ENCODE peak calls at places on chromosomes 4 and X, in eight cellular contexts. G, U, S, C, P, Q, N and O are unnamed samples. For H3K27me3, the result is how much of the 10 kb centered on the place peaks cover.

GRCh38 chr4:109184421-109184956 is 118.0 kb downstream of the COL25A1 start:
- DNase-seq in N (no peak), S (no peak), P (no peak), C (no peak), Q (peak), G (no peak), U (no peak), O (no peak)

GRCh38 chrX:24276011-24276410 is 37.9 kb downstream of the SUPT20HL2 start:
- DNase-seq in G (no peak), P (no peak), S (no peak), N (no peak), C (no peak), Q (no peak), U (no peak), O (peak)

GRCh38 chrX:119237526-119238035 is 1.5 kb downstream of the PGRMC1 start:
- DNase-seq in U (no peak), P (no peak), N (no peak), S (no peak), G (no peak), Q (no peak), C (no peak), O (no peak)

GRCh38 chr4:138494931-138495330 is 252.8 kb upstream of the SLC7A11 start:
- DNase-seq in U (no peak), Q (no peak), N (no peak), S (no peak), P (no peak), C (no peak), G (no peak), O (peak)

GRCh38 chrX:13101439-13102139 is 57.2 kb upstream of the FAM9C start:
- DNase-seq in P (no peak), N (peak), C (peak), G (no peak), U (peak), S (peak), Q (peak), O (no peak)

GRCh38 chrX:109830704-109831206 is 97.7 kb upstream of the ACSL4 start:
- DNase-seq in U (no peak), P (no peak), N (no peak), G (no peak), Q (no peak), S (no peak), C (no peak), O (no peak)

GRCh38 chr4:147118523-147118922 is 172.9 kb upstream of the TTC29 start:
- DNase-seq in N (no peak), P (no peak), G (no peak), U (peak), S (no peak), C (no peak), Q (no peak), O (no peak)

GRCh38 chr4:151247395-151247794 is 29.6 kb upstream of the PRSS48 start:
- DNase-seq in Q (no peak), N (no peak), C (no peak), P (no peak), G (no peak), U (no peak), S (no peak), O (no peak)

GRCh38 chr4:121785479-121785878 is 15.6 kb upstream of the EXOSC9 start:
- DNase-seq in P (no peak), S (no peak), C (no peak), N (no peak), Q (peak), G (no peak), U (no peak), O (no peak)

GRCh38 chrX:68049466-68049865 is 383.8 kb downstream of the OPHN1 start:
- DNase-seq in S (no peak), C (no peak), P (no peak), Q (no peak), G (no peak), U (no peak), N (no peak), O (no peak)

GRCh38 chrX:35244088-35244741 is 301.6 kb downstream of the FAM47B start:
- DNase-seq in U (no peak), S (no peak), G (no peak), C (no peak), Q (no peak), P (no peak), N (no peak), O (no peak)

GRCh38 chr4:107850438-107850837 is 25.7 kb downstream of the SGMS2 start:
- DNase-seq in U (no peak), N (no peak), G (no peak), S (no peak), P (no peak), Q (no peak), C (no peak), O (no peak)

GRCh38 chr4:179750374-179750773 is 2308.1 kb upstream of the AGA start:
- DNase-seq in C (no peak), S (no peak), G (no peak), U (no peak), N (no peak), Q (no peak), P (no peak), O (no peak)

GRCh38 chr4:180828455-180829018 is 1414.7 kb upstream of the TENM3 start:
- DNase-seq in P (no peak), U (peak), N (no peak), C (no peak), G (no peak), S (no peak), Q (no peak), O (peak)

GRCh38 chrX:40964633-40965586 is 120.3 kb upstream of the USP9X start:
- DNase-seq in G (no peak), N (no peak), Q (no peak), P (no peak), U (no peak), S (no peak), C (no peak), O (no peak)

GRCh38 chr4:176099314-176099713 is 33.7 kb downstream of the WDR17 start:
- DNase-seq in S (no peak), P (no peak), C (no peak), G (no peak), Q (no peak), U (no peak), N (no peak), O (no peak)

GRCh38 chrX:11908371-11908770 is 150.3 kb downstream of the MSL3 start:
- DNase-seq in P (no peak), G (no peak), Q (no peak), N (no peak), C (no peak), S (no peak), U (no peak), O (peak)

GRCh38 chr4:100517864-100518341 is at the start of gene EMCN:
- DNase-seq in G (no peak), C (no peak), U (no peak), P (no peak), N (no peak), Q (no peak), S (no peak), O (no peak)

GRCh38 chrX:69362889-69363288 is 141.2 kb upstream of the NALF2 start:
- DNase-seq in P (no peak), C (no peak), Q (no peak), S (no peak), N (no peak), G (no peak), U (no peak), O (no peak)

GRCh38 chrX:65745992-65746391 is 78.5 kb downstream of the MSN start:
- DNase-seq in G (no peak), C (no peak), Q (no peak), N (no peak), S (no peak), P (no peak), U (no peak), O (no peak)

GRCh38 chrX:15114865-15115566 is 154.9 kb downstream of the ASB9 start:
- DNase-seq in S (no peak), P (no peak), C (no peak), N (no peak), U (no peak), Q (no peak), G (no peak), O (no peak)

GRCh38 chr4:3873446-3874415 is 107.5 kb downstream of the ADRA2C start:
- DNase-seq in S (peak), U (no peak), P (no peak), N (no peak), C (no peak), G (no peak), Q (no peak), O (peak)

GRCh38 chrX:149161438-149162088 is 343.5 kb downstream of the IDS start:
- DNase-seq in Q (no peak), C (no peak), S (no peak), P (no peak), U (peak), N (no peak), G (no peak), O (peak)

GRCh38 chr4:77156912-77157858 is at the start of gene CCNG2:
- DNase-seq in G (peak), S (peak), C (peak), Q (peak), U (peak), P (no peak), N (peak), O (peak)

GRCh38 chr4:25632135-25632534 is 23.5 kb upstream of the SLC34A2 start:
- DNase-seq in Q (no peak), S (peak), C (no peak), N (no peak), U (no peak), G (no peak), P (no peak), O (no peak)

GRCh38 chr4:152591361-152591760 is 55.5 kb upstream of the FBXW7 start:
- DNase-seq in S (no peak), Q (peak), P (no peak), N (peak), G (no peak), U (peak), C (no peak), O (no peak)

GRCh38 chr4:41750624-41751324 is 2.2 kb upstream of the PHOX2B start:
- DNase-seq in C (no peak), N (no peak), S (no peak), P (no peak), Q (no peak), G (no peak), U (no peak), O (no peak)
- H3K27me3 ChIP-seq in C (under half), N (under half), S (under half), P (under half), Q (half or more), G (half or more), U (under half), O (under half)

GRCh38 chrX:129760155-129760554 is 19.6 kb upstream of the SASH3 start:
- DNase-seq in Q (no peak), U (no peak), N (no peak), S (no peak), G (no peak), P (no peak), C (no peak), O (no peak)
- H3K27ac ChIP-seq in Q (peak), U (no peak), N (no peak), S (no peak), G (peak), P (no peak), C (peak), O (no peak)

DNA sequence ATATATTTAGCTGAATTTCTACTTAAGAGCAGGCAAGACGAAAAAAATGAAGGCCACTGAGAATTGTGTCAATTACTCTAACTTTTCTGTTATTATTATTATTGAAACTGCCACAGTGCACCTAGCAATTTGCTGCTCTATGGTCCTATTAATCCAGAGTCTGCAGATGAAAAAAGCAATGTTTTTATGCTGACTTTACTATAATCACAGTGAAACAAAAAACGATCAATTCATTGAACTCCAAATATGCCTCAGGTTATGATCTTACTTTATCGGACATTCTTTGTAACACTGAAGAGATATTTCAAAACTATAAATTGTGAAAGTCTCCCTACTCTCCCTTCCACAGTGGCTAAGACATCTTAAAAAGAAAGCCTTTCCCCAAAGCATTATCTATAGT is 474.4 kb downstream of the KCNIP4 start:
- DNase-seq in Q (no peak), P (no peak), N (no peak), G (no peak), U (no peak), C (no peak), S (no peak), O (no peak)
- H3K27me3 ChIP-seq in Q (under half), P (under half), N (under half), G (under half), U (under half), C (under half), S (under half), O (under half)

GRCh38 chr4:37990731-37991130 is 30.5 kb downstream of the PTTG2 start:
- DNase-seq in U (no peak), Q (no peak), G (no peak), C (no peak), P (no peak), N (no peak), S (no peak), O (no peak)
- H3K27ac ChIP-seq in U (peak), Q (peak), G (peak), C (no peak), P (peak), N (no peak), S (peak), O (no peak)

DNA sequence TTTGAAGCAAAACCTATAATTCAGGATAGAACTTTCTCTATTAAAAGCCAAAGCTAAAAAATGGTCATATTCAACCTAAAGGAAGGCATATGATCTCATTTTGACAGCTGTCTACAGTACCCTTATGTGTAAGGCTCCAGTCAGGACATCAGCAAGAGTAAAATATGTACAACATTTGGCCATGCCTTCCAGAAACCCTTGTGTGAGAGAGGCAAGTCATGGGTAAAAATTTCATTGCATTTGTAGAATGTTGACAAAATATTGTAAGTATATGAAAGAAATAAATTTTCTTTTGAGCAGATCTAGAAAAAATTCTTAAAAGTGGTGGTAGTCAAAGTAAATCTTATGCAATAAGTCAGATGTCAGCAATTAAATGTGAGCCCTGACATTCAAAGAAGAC is 132.3 kb downstream of the SLC39A8 start:
- DNase-seq in U (no peak), G (no peak), N (no peak), Q (no peak), C (no peak), P (no peak), S (no peak), O (no peak)
- H3K27me3 ChIP-seq in U (under half), G (under half), N (under half), Q (under half), C (under half), P (under half), S (under half), O (under half)